ENCODE peak calls at places on chromosomes 6 and 20, in five cellular contexts. M, A, K, S and Q are unnamed samples.

GRCh38 chr20:45073182-45073581 is 27.7 kb downstream of the KCNS1 start:
- DNase-seq in M (no peak), A (no peak), K (no peak), S (no peak), Q (no peak)

GRCh38 chr6:73586416-73586974 is 65.7 kb upstream of the EEF1A1 start:
- DNase-seq in M (no peak), A (no peak), K (no peak), S (no peak), Q (no peak)

GRCh38 chr6:82458147-82458546 is 94.5 kb downstream of the TPBG start:
- DNase-seq in M (no peak), A (no peak), K (no peak), S (no peak), Q (no peak)

GRCh38 chr20:51023617-51024155 is 779 bp upstream of the KCNG1 start:
- DNase-seq in M (no peak), A (no peak), K (no peak), S (no peak), Q (no peak)

GRCh38 chr6:25755496-25755895 is 954 bp downstream of the SLC17A4 start:
- DNase-seq in M (no peak), A (no peak), K (no peak), S (no peak), Q (no peak)

GRCh38 chr20:4802522-4802921 is 80.8 kb downstream of the PRND start:
- DNase-seq in M (no peak), A (no peak), K (no peak), S (no peak), Q (no peak)

GRCh38 chr20:50969416-50969815 is 10.8 kb downstream of the MOCS3 start:
- DNase-seq in M (no peak), A (no peak), K (no peak), S (no peak), Q (no peak)

GRCh38 chr20:24685736-24686135 is 216.3 kb downstream of the SYNDIG1 start:
- DNase-seq in M (no peak), A (peak; percentile 23), K (peak; percentile 15), S (no peak), Q (no peak)

GRCh38 chr20:6611911-6612614 is 155.4 kb upstream of the BMP2 start:
- DNase-seq in M (no peak), A (no peak), K (no peak), S (no peak), Q (no peak)

GRCh38 chr20:19609642-19610223 is 148.3 kb upstream of the RIN2 start:
- DNase-seq in M (no peak), A (no peak), K (no peak), S (no peak), Q (no peak)

GRCh38 chr6:73984851-73985250 is 288.8 kb downstream of the CD109 start:
- DNase-seq in M (no peak), A (no peak), K (no peak), S (no peak), Q (no peak)

GRCh38 chr20:16608265-16608636 is 35.0 kb upstream of the KIF16B start:
- DNase-seq in M (no peak), A (peak; percentile 62), K (no peak), S (no peak), Q (no peak)

GRCh38 chr20:25355866-25356265 is 34.8 kb downstream of the ABHD12 start:
- DNase-seq in M (no peak), A (no peak), K (no peak), S (no peak), Q (no peak)

GRCh38 chr6:131654326-131654725 is 17.2 kb downstream of the ENPP3 start:
- DNase-seq in M (no peak), A (no peak), K (no peak), S (no peak), Q (no peak)

GRCh38 chr6:46491201-46491788 is at the start of gene RCAN2:
- DNase-seq in M (peak; percentile 86), A (peak; percentile 62), K (peak; percentile 78), S (peak; percentile 13), Q (peak; percentile 91)

GRCh38 chr6:6007311-6008113 is 787 bp upstream of the NRN1 start:
- DNase-seq in M (no peak), A (no peak), K (no peak), S (no peak), Q (no peak)

GRCh38 chr6:35496036-35496850 is 636 bp downstream of the TEAD3 start:
- DNase-seq in M (no peak), A (peak; percentile 70), K (no peak), S (peak; percentile 30), Q (peak; percentile 91)

GRCh38 chr6:89352329-89353117 is at the start of gene UBE2J1:
- DNase-seq in M (peak; percentile 98), A (peak; percentile 98), K (peak; percentile 93), S (peak; percentile 84), Q (peak; percentile 98)

GRCh38 chr20:51258582-51259175 is 235.8 kb upstream of the KCNG1 start:
- DNase-seq in M (no peak), A (no peak), K (no peak), S (no peak), Q (no peak)

GRCh38 chr6:152110878-152111820 is 303.7 kb downstream of the ESR1 start:
- DNase-seq in M (peak; percentile 74), A (peak; percentile 92), K (no peak), S (no peak), Q (no peak)

DNA sequence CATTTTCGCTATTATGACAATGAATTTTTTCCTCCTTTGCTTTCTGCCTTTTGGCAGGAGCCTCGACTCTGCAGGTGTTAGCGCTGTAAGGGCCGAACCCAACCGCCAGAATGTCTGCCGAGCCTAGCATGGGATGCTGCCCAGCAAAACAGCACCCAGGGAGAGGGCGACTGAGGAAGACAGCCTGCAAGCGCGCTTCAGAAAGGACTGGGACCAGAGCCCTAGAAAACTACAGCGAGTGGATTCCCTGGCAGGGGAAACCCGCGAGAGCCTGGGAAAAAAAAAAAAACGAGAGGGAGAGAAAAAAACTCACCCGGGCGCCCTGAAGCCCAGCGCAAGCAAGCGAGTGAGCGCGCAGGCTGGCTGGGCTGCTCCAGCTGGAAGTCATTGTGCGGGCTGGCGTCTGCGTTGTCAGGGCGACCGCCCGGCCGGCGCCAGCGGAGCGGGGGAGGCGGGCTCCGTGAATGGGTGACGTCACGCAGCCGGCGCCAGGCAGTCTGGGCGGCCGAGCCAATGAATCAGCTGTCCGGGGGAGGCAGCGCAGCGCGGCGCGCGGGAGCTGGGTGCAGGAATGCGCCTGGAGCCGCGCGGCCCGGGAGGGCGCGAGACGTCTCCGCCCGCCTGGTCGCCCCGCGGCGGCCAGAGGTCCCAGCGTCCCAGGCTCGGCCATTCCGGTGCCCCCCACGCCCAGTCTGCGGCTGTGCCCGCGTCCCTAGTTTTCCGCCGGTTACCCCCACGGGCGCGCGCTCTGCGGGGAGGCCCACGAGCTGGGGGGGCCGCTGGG is 32.6 kb upstream of the ID4 start:
- DNase-seq in M (peak; percentile 97), A (peak; percentile 96), K (peak; percentile 97), S (peak; percentile 88), Q (peak; percentile 99)
- TF ChIP-seq POLR2A in M (peak; percentile 36), A (peak; percentile 84), K (peak; percentile 58), S (peak; percentile 80), Q (no peak)

GRCh38 chr20:46099491-46100287 is 9.9 kb upstream of the NCOA5 start:
- DNase-seq in M (no peak), A (no peak), K (no peak), S (no peak), Q (no peak)
- H3K4me3 ChIP-seq in M (no peak overlapping the region), A (no peak overlapping the region), K (no peak overlapping the region), S (no peak overlapping the region), Q (no peak overlapping the region)

GRCh38 chr6:139472341-139473038 is 98.0 kb upstream of the CITED2 start:
- DNase-seq in M (no peak), A (no peak), K (no peak), S (no peak), Q (no peak)

GRCh38 chr6:139475231-139475630 is 100.8 kb upstream of the CITED2 start:
- DNase-seq in M (no peak), A (no peak), K (no peak), S (no peak), Q (no peak)

GRCh38 chr6:139473731-139474130 is 99.3 kb upstream of the CITED2 start:
- DNase-seq in M (no peak), A (no peak), K (no peak), S (no peak), Q (no peak)

GRCh38 chr6:139474145-139475108 is 100.0 kb upstream of the CITED2 start:
- DNase-seq in M (no peak), A (no peak), K (no peak), S (peak; percentile 16), Q (no peak)

GRCh38 chr6:139473239-139473701 is 98.8 kb upstream of the CITED2 start:
- DNase-seq in M (no peak), A (peak; percentile 69), K (peak; percentile 55), S (peak; percentile 14), Q (no peak)
- TF ChIP-seq POLR2A in M (no peak), A (no peak), K (no peak), S (peak; percentile 27), Q (no peak)

GRCh38 chr6:1278057-1278720 is 33.7 kb upstream of the FOXQ1 start:
- DNase-seq in M (no peak), A (no peak), K (no peak), S (no peak), Q (no peak)

GRCh38 chr6:1281746-1282145 is 30.2 kb upstream of the FOXQ1 start:
- DNase-seq in M (no peak), A (no peak), K (no peak), S (no peak), Q (no peak)

GRCh38 chr6:1283486-1283885 is 28.4 kb upstream of the FOXQ1 start:
- DNase-seq in M (no peak), A (no peak), K (no peak), S (no peak), Q (no peak)

GRCh38 chr6:1279065-1279464 is 32.8 kb upstream of the FOXQ1 start:
- DNase-seq in M (no peak), A (no peak), K (no peak), S (no peak), Q (no peak)

GRCh38 chr6:1280666-1281300 is 31.1 kb upstream of the FOXQ1 start:
- DNase-seq in M (no peak), A (no peak), K (no peak), S (no peak), Q (no peak)
- H3K4me3 ChIP-seq in M (no peak overlapping the region), A (no peak overlapping the region), K (no peak overlapping the region), S (no peak overlapping the region), Q (no peak overlapping the region)

DNA sequence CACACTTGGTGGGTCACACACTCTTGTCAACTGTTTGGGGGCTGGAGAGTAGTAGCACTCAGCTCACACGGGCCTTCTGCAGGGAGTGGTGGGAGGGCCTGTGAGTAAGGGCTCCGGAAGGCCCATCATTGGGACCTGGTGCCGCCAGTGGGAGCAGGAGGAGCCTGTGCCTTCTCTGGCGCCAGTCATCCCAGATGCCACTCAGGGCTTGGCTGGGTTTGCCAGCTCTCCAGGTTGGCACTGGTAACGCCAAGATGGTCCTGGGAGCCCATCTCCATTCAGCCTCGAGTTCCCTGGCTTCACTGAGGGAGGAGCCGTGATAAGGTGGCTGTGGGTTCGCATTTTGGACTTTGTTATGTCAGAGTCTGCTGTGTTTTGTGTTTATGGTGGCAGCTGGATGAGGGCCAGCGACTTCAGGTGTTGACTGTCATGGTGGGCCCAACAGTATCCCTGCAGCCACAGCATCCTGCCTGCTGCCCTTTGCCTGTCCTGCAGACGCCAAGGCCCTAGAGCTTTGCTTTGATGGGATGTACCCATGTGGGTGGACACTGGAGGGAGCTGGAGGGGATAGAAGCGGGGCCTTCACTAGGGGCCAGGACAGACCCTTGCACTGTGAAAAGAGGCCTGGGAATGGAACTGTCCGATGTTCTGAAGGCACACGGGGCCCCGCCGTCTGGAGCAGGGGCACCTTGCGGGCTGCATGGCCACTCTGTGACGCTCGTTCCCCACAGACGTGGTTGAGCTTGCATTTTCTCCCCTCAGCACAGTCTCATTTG is 13.3 kb upstream of the DNAJC5 start:
- DNase-seq in M (no peak), A (no peak), K (no peak), S (no peak), Q (no peak)
- TF ChIP-seq POLR2A in M (no peak), A (no peak), K (no peak), S (no peak), Q (no peak)